ENCODE peak calls at places on chromosomes 7 and 10, in five cellular contexts. K is fibroblast of pulmonary artery, T is fibroblast of the aortic adventitia, Q is endodermal cell, J is A549. M is an unnamed sample.

GRCh38 chr7:80175744-80176143 is 41.1 kb downstream of the GNAI1 start:
- DNase-seq in K (no peak), T (no peak), Q (no peak), J (no peak), M (no peak)

GRCh38 chr10:79463578-79464496 is 18.4 kb upstream of the ZCCHC24 start:
- DNase-seq in K (no peak), T (peak; percentile 73), Q (no peak), J (no peak), M (no peak)

GRCh38 chr7:130275826-130276291 is 9.2 kb downstream of the CPA2 start:
- DNase-seq in K (no peak), T (no peak), Q (no peak), J (no peak), M (no peak)

GRCh38 chr7:128743112-128743772 is 4.1 kb downstream of the CALU start:
- DNase-seq in K (no peak), T (peak; percentile 22), Q (no peak), J (no peak), M (no peak)

GRCh38 chr7:92242972-92243371 is 2.7 kb downstream of the KRIT1 start:
- DNase-seq in K (no peak), T (no peak), Q (no peak), J (no peak), M (no peak)

GRCh38 chr10:13448216-13448615 is 80.6 kb downstream of the BEND7 start:
- DNase-seq in K (peak; percentile 52), T (peak; percentile 37), Q (no peak), J (no peak), M (no peak)

GRCh38 chr7:27870595-27870994 is 130.6 kb downstream of the TAX1BP1 start:
- DNase-seq in K (no peak), T (no peak), Q (no peak), J (no peak), M (no peak)

GRCh38 chr10:76774987-76775603 is 862.5 kb downstream of the KCNMA1 start:
- DNase-seq in K (no peak), T (no peak), Q (no peak), J (no peak), M (no peak)

GRCh38 chr10:615583-616152 is 73.8 kb downstream of the DIP2C start:
- DNase-seq in K (peak; percentile 64), T (peak; percentile 57), Q (no peak), J (no peak), M (no peak)

GRCh38 chr7:87375647-87376435 is 30.4 kb downstream of the CROT start:
- DNase-seq in K (no peak), T (no peak), Q (no peak), J (no peak), M (no peak)

GRCh38 chr7:130971297-130971696 is 237.3 kb upstream of the KLF14 start:
- DNase-seq in K (no peak), T (no peak), Q (no peak), J (no peak), M (no peak)

GRCh38 chr10:24866615-24867583 is 85.5 kb downstream of the PRTFDC1 start:
- DNase-seq in K (peak; percentile 69), T (peak; percentile 79), Q (peak; percentile 56), J (peak; percentile 58), M (no peak)

GRCh38 chr7:106717997-106718871 is 57.3 kb upstream of the CCDC71L start:
- DNase-seq in K (peak; percentile 98), T (peak; percentile 98), Q (peak; percentile 49), J (peak; percentile 51), M (peak; percentile 100)

GRCh38 chr10:86164216-86164774 is 202.3 kb downstream of the GRID1 start:
- DNase-seq in K (no peak), T (no peak), Q (no peak), J (no peak), M (no peak)

GRCh38 chr7:129089521-129090212 is 34.8 kb upstream of the TNPO3 start:
- DNase-seq in K (peak; percentile 54), T (peak; percentile 69), Q (peak; percentile 39), J (no peak), M (no peak)

GRCh38 chr7:6271091-6271658 is 1.2 kb downstream of the CYTH3 start:
- DNase-seq in K (peak; percentile 57), T (peak; percentile 58), Q (peak; percentile 68), J (peak; percentile 78), M (no peak)

GRCh38 chr7:142563470-142563869 is 185.8 kb upstream of the PRSS1 start:
- DNase-seq in K (no peak), T (no peak), Q (no peak), J (no peak), M (no peak)

GRCh38 chr7:45543470-45543869 is 30.7 kb upstream of the ADCY1 start:
- DNase-seq in K (no peak), T (no peak), Q (no peak), J (no peak), M (no peak)

GRCh38 chr10:12971001-12971788 is 30.3 kb downstream of the CCDC3 start:
- DNase-seq in K (no peak), T (no peak), Q (no peak), J (no peak), M (no peak)

GRCh38 chr10:110504111-110504735 is 6.5 kb downstream of the DUSP5 start:
- DNase-seq in K (peak; percentile 79), T (peak; percentile 85), Q (no peak), J (peak; percentile 38), M (no peak)

GRCh38 chr10:72170263-72170662 is 45.5 kb upstream of the ANAPC16 start:
- DNase-seq in K (peak; percentile 22), T (no peak), Q (no peak), J (peak; percentile 95), M (no peak)

GRCh38 chr7:46671108-46671769 is 750.2 kb upstream of the IGFBP3 start:
- DNase-seq in K (no peak), T (no peak), Q (no peak), J (no peak), M (no peak)

GRCh38 chr10:90571876-90572275 is 286.0 kb downstream of the HTR7 start:
- DNase-seq in K (no peak), T (no peak), Q (no peak), J (no peak), M (no peak)

GRCh38 chr10:62377966-62378365 is 3.8 kb downstream of the ZNF365 start:
- DNase-seq in K (no peak), T (no peak), Q (no peak), J (no peak), M (no peak)

GRCh38 chr10:62374862-62375710 is 917 bp downstream of the ZNF365 start:
- DNase-seq in K (no peak), T (peak; percentile 45), Q (no peak), J (peak; percentile 29), M (no peak)

GRCh38 chr10:62373995-62374861 is at the start of gene ZNF365:
- DNase-seq in K (peak; percentile 21), T (peak; percentile 45), Q (peak; percentile 81), J (peak; percentile 23), M (no peak)

GRCh38 chr10:62377026-62377415 is 2.9 kb downstream of the ZNF365 start:
- DNase-seq in K (no peak), T (no peak), Q (no peak), J (no peak), M (no peak)

GRCh38 chr10:62376064-62377025 is 2.2 kb downstream of the ZNF365 start:
- DNase-seq in K (no peak), T (no peak), Q (no peak), J (no peak), M (no peak)
- H3K4me3 ChIP-seq in K (no peak overlapping the region), T (no peak overlapping the region), Q (no peak overlapping the region), J (no peak overlapping the region), M (no peak overlapping the region)

DNA sequence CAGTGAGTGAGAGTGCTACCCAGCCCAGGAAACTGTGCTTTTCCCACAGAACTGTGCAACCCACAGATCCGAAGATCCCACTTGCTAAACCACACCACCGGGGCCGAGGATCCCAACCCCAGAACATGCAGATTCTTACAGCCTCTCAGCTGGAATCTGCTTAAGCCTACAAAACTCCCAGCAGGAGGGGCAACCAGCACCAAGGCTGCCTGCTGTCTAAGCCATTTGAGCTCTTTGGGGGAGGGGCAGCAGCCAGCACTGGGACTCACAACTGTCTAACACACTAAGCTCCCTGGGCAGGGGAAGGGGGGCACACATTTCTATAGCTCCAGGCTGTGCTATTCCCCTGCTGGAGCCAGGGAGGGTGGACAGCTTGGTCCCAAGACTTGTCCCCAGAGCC is 529.9 kb downstream of the XPNPEP1 start:
- DNase-seq in K (no peak), T (no peak), Q (peak; percentile 89), J (no peak), M (no peak)
- TF ChIP-seq CTCF in K (no peak), T (no peak), Q (peak; percentile 35), J (no peak), M (no peak)

GRCh38 chr10:119539359-119539651 is 3.2 kb downstream of the RGS10 start:
- DNase-seq in K (no peak), T (no peak), Q (no peak), J (no peak), M (no peak)
- H3K4me3 ChIP-seq in K (no peak overlapping the region), T (no peak overlapping the region), Q (no peak overlapping the region), J (no peak overlapping the region), M (no peak overlapping the region)

DNA sequence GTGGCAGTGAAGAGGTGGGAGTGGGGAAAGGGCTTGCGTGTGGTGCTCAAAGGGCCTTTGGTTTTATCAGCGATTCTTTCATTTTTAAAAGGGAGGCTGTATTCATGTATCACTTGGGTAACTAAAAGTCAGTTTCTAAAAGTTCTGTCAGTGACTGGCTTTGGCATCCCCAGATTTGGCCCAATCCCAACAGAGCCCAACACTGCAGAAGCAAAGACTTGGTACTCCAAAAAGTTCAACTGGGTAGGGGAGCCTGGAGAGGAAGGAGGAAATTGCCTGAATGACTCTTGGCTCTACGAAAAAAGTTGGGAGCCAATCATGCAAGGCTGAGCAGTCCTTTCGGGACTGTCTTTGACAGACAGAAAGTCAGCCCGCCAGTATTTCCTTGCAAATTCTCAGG is 54.5 kb upstream of the COL13A1 start:
- DNase-seq in K (no peak), T (no peak), Q (no peak), J (no peak), M (no peak)
- TF ChIP-seq CTCF in K (no peak), T (no peak), Q (no peak), J (no peak), M (no peak)

DNA sequence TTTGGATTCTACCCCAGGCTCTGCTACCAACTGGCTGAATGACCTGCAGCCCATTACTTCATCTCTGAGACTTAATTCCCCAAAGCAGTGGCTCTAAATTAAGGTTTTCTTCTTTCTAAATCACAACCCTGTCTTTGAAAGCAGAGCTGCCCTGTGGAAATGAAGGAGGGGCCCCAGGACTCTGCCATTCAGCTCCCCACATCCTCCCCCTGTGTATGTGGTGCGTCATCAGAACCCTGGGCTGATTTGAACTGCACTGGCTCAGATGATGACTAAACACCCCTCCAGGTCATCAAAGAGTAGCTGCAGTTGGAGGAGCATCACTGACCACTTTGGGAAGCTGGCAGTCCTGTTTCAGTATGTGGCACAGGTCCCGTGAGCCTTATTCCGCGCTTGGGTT is 46.6 kb downstream of the BPGM start:
- DNase-seq in K (peak; percentile 74), T (peak; percentile 95), Q (no peak), J (peak; percentile 29), M (peak; percentile 83)
- H3K4me3 ChIP-seq in K (no peak overlapping the region), T (no peak overlapping the region), Q (no peak overlapping the region), J (no peak overlapping the region), M (no peak overlapping the region)